ENCODE peak calls at places on chromosomes 7 and 10, in ten cellular contexts. D is GM23338, T is upper lobe of left lung, E is endothelial cell, X is hepatocyte, K is spleen, S is fibroblast of the aortic adventitia, H is GM20000, R is HCT116, Q is choroid plexus epithelial cell. F is an unnamed sample.

GRCh38 chr10:131032329-131033165 is 279.0 kb downstream of the TCERG1L start:
- DNase-seq in D (no peak), T (no peak), E (no peak), X (no peak), K (no peak), S (no peak), H (no peak), R (no peak), Q (no peak), F (no peak)

GRCh38 chr10:3812141-3812540 is 27.1 kb upstream of the KLF6 start:
- DNase-seq in D (no peak), T (no peak), E (no peak), X (no peak), K (no peak), S (no peak), H (no peak), R (no peak), Q (no peak), F (no peak)

GRCh38 chr10:92239185-92239599 is 51.7 kb downstream of the CPEB3 start:
- DNase-seq in D (peak), T (no peak), E (no peak), X (no peak), K (no peak), S (no peak), H (no peak), R (no peak), Q (peak), F (no peak)

GRCh38 chr7:29806131-29806792 is at the start of gene WIPF3:
- DNase-seq in D (peak), T (peak), E (peak), X (peak), K (no peak), S (no peak), H (peak), R (peak), Q (no peak), F (peak)

GRCh38 chr7:69708857-69709256 is 110.6 kb downstream of the AUTS2 start:
- DNase-seq in D (no peak), T (no peak), E (no peak), X (no peak), K (no peak), S (peak), H (no peak), R (no peak), Q (peak), F (no peak)

GRCh38 chr7:133265821-133266220 is 12.9 kb downstream of the EXOC4 start:
- DNase-seq in D (no peak), T (no peak), E (no peak), X (no peak), K (no peak), S (no peak), H (no peak), R (no peak), Q (peak), F (no peak)

GRCh38 chr10:10233256-10233655 is 784.4 kb upstream of the CELF2 start:
- DNase-seq in D (no peak), T (no peak), E (no peak), X (no peak), K (no peak), S (peak), H (no peak), R (no peak), Q (peak), F (peak)

GRCh38 chr10:113720386-113720785 is 31.1 kb upstream of the PLEKHS1 start:
- DNase-seq in D (no peak), T (no peak), E (no peak), X (no peak), K (no peak), S (no peak), H (no peak), R (no peak), Q (peak), F (no peak)

GRCh38 chr7:105227391-105227790 is 161.3 kb downstream of the SRPK2 start:
- DNase-seq in D (no peak), T (no peak), E (no peak), X (no peak), K (no peak), S (no peak), H (no peak), R (no peak), Q (no peak), F (no peak)

GRCh38 chr10:6583447-6583846 is 3.4 kb upstream of the PRKCQ start:
- DNase-seq in D (no peak), T (no peak), E (peak), X (no peak), K (no peak), S (no peak), H (no peak), R (no peak), Q (no peak), F (no peak)

GRCh38 chr7:131581241-131582157 is 25.1 kb upstream of the PODXL start:
- DNase-seq in D (peak), T (peak), E (no peak), X (no peak), K (no peak), S (no peak), H (no peak), R (no peak), Q (no peak), F (no peak)

GRCh38 chr10:103333934-103334520 is 16.9 kb downstream of the PCGF6 start:
- DNase-seq in D (peak), T (no peak), E (no peak), X (peak), K (no peak), S (peak), H (peak), R (peak), Q (peak), F (peak)

GRCh38 chr7:11538751-11539299 is 293.2 kb downstream of the THSD7A start:
- DNase-seq in D (no peak), T (no peak), E (no peak), X (no peak), K (no peak), S (no peak), H (no peak), R (no peak), Q (no peak), F (no peak)

GRCh38 chr10:27369832-27370231 is 129.2 kb upstream of the ACBD5 start:
- DNase-seq in D (peak), T (no peak), E (no peak), X (no peak), K (no peak), S (peak), H (no peak), R (no peak), Q (peak), F (peak)
- TF ChIP-seq CTCF in D (peak), T (no peak), E (peak), X (peak), K (peak), S (no peak), H (no peak), R (no peak), Q (peak), F (peak)

DNA sequence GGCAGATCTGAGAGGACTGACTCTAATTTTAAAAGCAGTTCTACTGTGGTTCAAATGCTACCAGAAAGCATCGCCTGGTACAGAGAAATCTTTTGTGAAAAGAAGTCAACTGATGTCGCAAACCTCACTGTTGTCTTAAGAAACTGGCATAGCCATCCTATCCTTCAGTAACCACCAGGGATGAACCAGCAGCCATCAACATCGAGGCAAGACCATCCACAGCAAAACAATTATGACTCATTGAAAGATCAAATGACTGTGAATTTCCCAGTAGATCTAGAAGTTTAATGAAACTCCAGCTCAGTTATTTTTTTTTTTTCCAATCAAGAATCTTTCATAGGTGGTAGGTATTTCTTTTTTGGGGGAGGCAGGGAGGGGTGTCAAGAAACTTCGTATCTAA is 20.6 kb downstream of the BRAF start:
- DNase-seq in D (no peak), T (no peak), E (no peak), X (no peak), K (no peak), S (no peak), H (no peak), R (no peak), Q (peak), F (peak)
- TF ChIP-seq CTCF in D (no peak), T (no peak), E (no peak), X (no peak), K (no peak), S (no peak), H (no peak), R (no peak), Q (no peak), F (no peak)

DNA sequence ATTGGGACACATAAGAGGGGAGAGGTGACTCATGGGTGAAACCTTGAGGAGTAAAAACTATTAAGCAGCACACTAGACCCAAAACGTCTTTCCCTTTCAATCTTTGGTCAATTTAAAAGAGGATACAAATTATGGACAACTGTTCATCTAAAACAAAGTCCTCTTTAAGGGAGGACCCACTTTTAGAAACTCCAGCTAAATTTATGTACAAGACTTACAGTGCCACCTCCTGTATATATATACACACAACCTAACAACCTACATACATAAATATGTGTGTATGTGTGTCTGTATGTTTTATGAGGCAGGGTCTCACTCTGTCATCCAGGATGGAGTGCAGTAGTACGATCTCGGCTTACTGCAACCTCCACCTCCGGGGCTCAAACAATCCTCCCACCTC is 18.1 kb upstream of the ZC3HAV1 start:
- DNase-seq in D (no peak), T (no peak), E (no peak), X (no peak), K (no peak), S (peak), H (no peak), R (no peak), Q (peak), F (no peak)
- TF ChIP-seq CTCF in D (no peak), T (no peak), E (no peak), X (no peak), K (peak), S (peak), H (no peak), R (no peak), Q (no peak), F (peak)

GRCh38 chr7:70775570-70776156 is 356.3 kb upstream of the GALNT17 start:
- DNase-seq in D (peak), T (no peak), E (no peak), X (no peak), K (no peak), S (peak), H (no peak), R (no peak), Q (peak), F (no peak)
- TF ChIP-seq CTCF in D (peak), T (peak), E (no peak), X (no peak), K (no peak), S (peak), H (no peak), R (no peak), Q (no peak), F (no peak)

GRCh38 chr7:3399858-3400257 is 98.8 kb downstream of the SDK1 start:
- DNase-seq in D (peak), T (no peak), E (peak), X (peak), K (no peak), S (peak), H (no peak), R (peak), Q (peak), F (peak)
- TF ChIP-seq CTCF in D (peak), T (no peak), E (peak), X (peak), K (no peak), S (peak), H (peak), R (peak), Q (peak), F (no peak)

GRCh38 chr7:21943436-21943835 is 2.3 kb downstream of the CDCA7L start:
- DNase-seq in D (no peak), T (no peak), E (no peak), X (no peak), K (no peak), S (no peak), H (no peak), R (no peak), Q (no peak), F (no peak)

GRCh38 chr7:21947056-21947455 is 1.4 kb upstream of the CDCA7L start:
- DNase-seq in D (no peak), T (no peak), E (no peak), X (no peak), K (no peak), S (no peak), H (no peak), R (no peak), Q (no peak), F (no peak)

GRCh38 chr7:21944616-21945373 is 904 bp downstream of the CDCA7L start:
- DNase-seq in D (peak), T (peak), E (peak), X (peak), K (peak), S (no peak), H (no peak), R (peak), Q (peak), F (peak)

GRCh38 chr7:21946228-21946709 is 570 bp upstream of the CDCA7L start:
- DNase-seq in D (peak), T (no peak), E (no peak), X (no peak), K (no peak), S (no peak), H (no peak), R (no peak), Q (no peak), F (no peak)

GRCh38 chr7:21945374-21946227 is at the start of gene CDCA7L:
- DNase-seq in D (peak), T (peak), E (peak), X (peak), K (peak), S (peak), H (peak), R (peak), Q (peak), F (peak)
- TF ChIP-seq CTCF in D (no peak), T (no peak), E (no peak), X (peak), K (no peak), S (no peak), H (no peak), R (no peak), Q (no peak), F (no peak)

DNA sequence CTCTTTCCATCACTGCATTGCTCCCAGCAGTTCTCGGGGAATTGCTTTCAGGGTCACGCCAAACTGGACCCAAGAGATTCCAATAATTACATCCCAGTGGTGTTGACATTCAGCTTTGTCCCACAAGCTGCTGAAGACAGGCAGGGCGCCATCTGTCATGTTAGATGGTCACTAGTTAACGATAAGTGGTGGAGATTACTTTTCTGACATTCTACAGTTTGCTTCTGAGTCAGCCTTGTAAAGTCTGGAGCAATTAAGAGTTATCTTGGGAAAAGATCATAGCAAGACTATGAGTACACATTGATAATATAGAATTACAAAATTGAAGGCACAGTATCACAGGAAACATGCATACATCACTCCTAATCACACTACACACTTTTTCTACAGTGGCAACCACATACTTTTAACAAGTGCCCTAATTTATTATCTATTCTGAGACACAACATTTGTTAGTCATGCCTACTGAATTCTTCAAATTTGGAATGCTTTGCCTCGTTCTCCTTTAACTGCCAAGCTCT is 41.9 kb downstream of the SEMA3C start:
- DNase-seq in D (no peak), T (no peak), E (no peak), X (peak), K (no peak), S (peak), H (no peak), R (peak), Q (no peak), F (no peak)
- TF ChIP-seq CTCF in D (no peak), T (no peak), E (no peak), X (no peak), K (no peak), S (no peak), H (no peak), R (no peak), Q (no peak), F (no peak)

GRCh38 chr7:143171697-143172096 is 11.5 kb upstream of the TAS2R39 start:
- DNase-seq in D (no peak), T (no peak), E (no peak), X (no peak), K (no peak), S (peak), H (no peak), R (no peak), Q (no peak), F (peak)
- TF ChIP-seq CTCF in D (no peak), T (no peak), E (no peak), X (no peak), K (no peak), S (no peak), H (no peak), R (no peak), Q (no peak), F (no peak)

F was measured in MCF 10A.